ENCODE peak calls at places on chromosome 10, in four cellular contexts. L is tibial nerve, E is right lobe of liver, N is Peyer's patch. Q is an unnamed sample. For H3K4me1 and H3K9me3, the result is how much of the 10 kb centered on the place peaks cover.

GRCh38 chr10:119541459-119542356 is 811 bp downstream of the RGS10 start:
- DNase-seq in L (no peak), E (peak), N (peak), Q (no peak)

GRCh38 chr10:62805139-62806092 is 896 bp downstream of the ADO start:
- DNase-seq in L (no peak), E (peak), N (peak), Q (no peak)

GRCh38 chr10:32187686-32188085 is 131.5 kb upstream of the KIF5B start:
- DNase-seq in L (no peak), E (no peak), N (no peak), Q (no peak)

GRCh38 chr10:122931088-122931958 is 20.9 kb downstream of the FAM24A start:
- DNase-seq in L (no peak), E (no peak), N (no peak), Q (no peak)

GRCh38 chr10:114087655-114088054 is 44.0 kb downstream of the ADRB1 start:
- DNase-seq in L (no peak), E (no peak), N (no peak), Q (no peak)

GRCh38 chr10:132061465-132062180 is 4.1 kb upstream of the JAKMIP3 start:
- DNase-seq in L (no peak), E (no peak), N (peak), Q (no peak)

GRCh38 chr10:84353052-84353803 is 24.8 kb downstream of the CCSER2 start:
- DNase-seq in L (no peak), E (no peak), N (no peak), Q (no peak)

GRCh38 chr10:72800000-72800740 is 93.4 kb upstream of the OIT3 start:
- DNase-seq in L (no peak), E (no peak), N (no peak), Q (no peak)

GRCh38 chr10:118754132-118754555 is 626 bp downstream of the CACUL1 start:
- DNase-seq in L (no peak), E (peak), N (peak), Q (no peak)

GRCh38 chr10:63007112-63007511 is 126.0 kb upstream of the NRBF2 start:
- DNase-seq in L (no peak), E (no peak), N (no peak), Q (no peak)

GRCh38 chr10:93462881-93463280 is 19.3 kb downstream of the MYOF start:
- DNase-seq in L (no peak), E (no peak), N (no peak), Q (no peak)

GRCh38 chr10:51073461-51074237 is 638 bp upstream of the PRKG1 start:
- DNase-seq in L (peak), E (peak), N (peak), Q (peak)

GRCh38 chr10:129697463-129698247 is 230.6 kb downstream of the MGMT start:
- DNase-seq in L (no peak), E (no peak), N (no peak), Q (no peak)

GRCh38 chr10:96873756-96874467 is 41.8 kb downstream of the LCOR start:
- DNase-seq in L (no peak), E (no peak), N (no peak), Q (no peak)

GRCh38 chr10:96880575-96880974 is 48.5 kb downstream of the LCOR start:
- DNase-seq in L (no peak), E (no peak), N (no peak), Q (no peak)

GRCh38 chr10:96873086-96873485 is 41.0 kb downstream of the LCOR start:
- DNase-seq in L (no peak), E (no peak), N (no peak), Q (no peak)

GRCh38 chr10:96878071-96878470 is 46.0 kb downstream of the LCOR start:
- DNase-seq in L (no peak), E (no peak), N (no peak), Q (no peak)
- H3K4me1 ChIP-seq in L (under half), E (under half), N (under half), Q (under half)

DNA sequence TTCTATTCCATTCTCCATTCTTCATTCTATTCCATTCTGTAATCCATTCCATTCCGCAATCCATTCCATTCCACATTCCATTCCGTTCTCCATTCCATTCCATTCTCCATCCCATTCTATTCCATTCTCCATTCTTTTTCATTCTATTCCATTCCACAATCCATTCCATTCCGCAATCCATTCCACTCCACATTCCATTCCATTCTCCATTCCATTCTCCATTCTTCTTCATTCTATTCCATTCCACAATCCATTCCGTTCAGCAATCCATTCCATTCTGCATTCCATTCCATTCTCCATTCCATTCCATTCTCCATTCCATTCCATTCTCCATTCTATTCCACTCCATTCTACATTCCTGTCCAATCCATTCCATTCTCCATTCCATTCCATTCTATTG is 85.2 kb downstream of the NSUN6 start:
- DNase-seq in L (no peak), E (no peak), N (no peak), Q (no peak)
- H3K9me3 ChIP-seq in L (under half), E (under half), N (under half), Q (under half)

DNA sequence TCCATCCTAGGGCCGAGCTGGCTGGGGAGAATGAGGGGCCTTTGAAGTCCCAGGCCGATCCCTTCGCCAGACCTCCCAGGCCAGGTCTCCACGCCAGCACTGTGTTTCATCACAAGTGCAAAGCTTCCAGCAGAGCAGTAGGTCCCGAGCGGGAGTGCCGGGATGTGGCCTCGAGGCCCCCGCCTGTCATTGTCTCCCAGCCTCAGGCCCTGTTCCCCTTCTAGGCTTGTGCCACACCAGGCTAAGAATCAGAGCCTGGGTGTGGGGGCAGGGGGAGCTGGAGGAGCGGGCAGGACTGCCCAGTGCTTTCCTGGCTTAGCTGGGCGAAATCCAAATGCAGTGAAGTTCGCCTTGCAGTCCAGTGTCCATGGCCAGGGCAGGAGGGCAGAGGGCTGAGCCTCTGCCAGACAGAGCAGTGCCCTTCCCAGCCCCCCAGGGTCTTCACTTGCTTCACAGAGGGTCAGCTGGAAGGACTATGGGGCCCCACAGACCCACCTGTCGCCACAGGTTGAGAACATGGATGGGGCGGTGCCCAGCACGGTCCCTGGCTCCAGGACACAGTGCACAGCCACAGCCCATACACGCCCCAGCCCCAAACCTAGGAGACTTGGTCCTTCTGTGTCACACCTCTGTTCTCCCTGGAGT is 20.2 kb upstream of the PFKFB3 start:
- DNase-seq in L (no peak), E (no peak), N (no peak), Q (no peak)
- TF ChIP-seq POLR2A in L (no peak), E (no peak), N (no peak), Q (no peak)

DNA sequence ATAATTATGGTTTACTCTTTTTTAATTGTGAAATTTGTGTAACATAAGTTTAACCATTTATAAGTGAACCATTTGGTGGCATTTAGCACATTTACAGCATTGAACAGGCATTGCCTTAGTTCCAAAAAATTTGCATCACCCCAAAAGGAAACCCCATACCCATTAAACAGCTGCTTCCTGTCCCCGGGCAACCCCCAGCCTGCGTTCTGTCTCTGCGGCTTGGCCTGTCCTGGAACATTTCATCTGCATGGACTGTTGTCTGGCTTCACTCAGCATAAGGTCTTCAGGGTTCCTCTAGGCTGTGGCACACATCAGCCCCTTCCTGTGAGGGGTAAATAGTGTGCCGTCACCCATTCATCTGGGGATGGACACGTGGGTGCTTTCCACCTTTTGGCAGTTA is 6.9 kb downstream of the RET start:
- DNase-seq in L (no peak), E (no peak), N (no peak), Q (no peak)
- H3K4me1 ChIP-seq in L (under half), E (under half), N (under half), Q (under half)